ENCODE peak calls at places on chromosome 5, in nine cellular contexts. A is A549, D is stomach, H is hepatocyte, K is GM12878, W is fibroblast of lung, F is lower lobe of right lung, X is left lung, Z is WERI-Rb-1. G is an unnamed sample.

GRCh38 chr5:106321242-106321641 is 1349.5 kb downstream of the EFNA5 start:
- DNase-seq in H (no peak), X (no peak), D (no peak), F (no peak), Z (no peak), K (no peak), A (peak; percentile 10), W (no peak), G (no peak)

GRCh38 chr5:175593794-175594193 is 64.1 kb upstream of the HRH2 start:
- DNase-seq in W (no peak), Z (no peak), F (no peak), D (no peak), K (no peak), X (no peak), A (no peak), H (no peak), G (no peak)

GRCh38 chr5:40464461-40464860 is 215.3 kb upstream of the PTGER4 start:
- DNase-seq in A (no peak), W (peak; percentile 12), F (no peak), D (no peak), K (no peak), X (no peak), Z (no peak), H (no peak), G (no peak)

GRCh38 chr5:16461782-16462181 is 3.8 kb downstream of the ZNF622 start:
- DNase-seq in F (no peak), A (no peak), X (no peak), K (no peak), W (peak; percentile 84), D (no peak), Z (no peak), H (no peak), G (no peak)

GRCh38 chr5:140246378-140247122 is 56.4 kb downstream of the PFDN1 start:
- DNase-seq in F (no peak), W (peak; percentile 57), Z (no peak), X (no peak), A (no peak), K (no peak), H (peak; percentile 69), D (no peak), G (no peak)

GRCh38 chr5:105952875-105953274 is 1717.9 kb downstream of the EFNA5 start:
- DNase-seq in K (no peak), D (no peak), W (peak; percentile 84), F (no peak), H (no peak), X (no peak), Z (no peak), A (no peak), G (no peak)

GRCh38 chr5:27876071-27876470 is 837.7 kb upstream of the CDH9 start:
- DNase-seq in F (no peak), K (no peak), H (no peak), W (no peak), Z (no peak), X (no peak), D (no peak), A (no peak), G (no peak)

GRCh38 chr5:32526815-32527214 is 58.5 kb upstream of the SUB1 start:
- DNase-seq in F (no peak), X (no peak), Z (no peak), A (no peak), K (no peak), D (no peak), W (no peak), H (no peak), G (no peak)

GRCh38 chr5:135222771-135223170 is 176.3 kb downstream of the MACROH2A1 start:
- DNase-seq in K (no peak), H (no peak), F (peak; percentile 3), Z (peak; percentile 3), W (no peak), X (no peak), A (no peak), D (peak; percentile 5), G (no peak)

GRCh38 chr5:160649304-160649703 is 202.7 kb downstream of the ATP10B start:
- DNase-seq in H (peak; percentile 36), X (no peak), A (no peak), K (no peak), Z (peak; percentile 9), W (no peak), D (no peak), F (no peak), G (no peak)

GRCh38 chr5:139908749-139909148 is 113.1 kb downstream of the PSD2 start:
- DNase-seq in Z (no peak), F (no peak), H (peak; percentile 45), D (peak; percentile 13), A (peak; percentile 23), W (peak; percentile 36), X (no peak), K (no peak), G (no peak)

GRCh38 chr5:65796917-65797316 is 74.9 kb downstream of the NLN start:
- DNase-seq in A (no peak), W (no peak), F (no peak), K (no peak), D (no peak), X (no peak), Z (no peak), H (no peak), G (no peak)

GRCh38 chr5:124963236-124963929 is 216.9 kb upstream of the ZNF608 start:
- DNase-seq in W (peak; percentile 97), D (no peak), H (peak; percentile 73), F (no peak), K (no peak), Z (no peak), X (no peak), A (peak; percentile 12), G (no peak)

GRCh38 chr5:85814596-85814995 is 803.1 kb upstream of the COX7C start:
- DNase-seq in X (no peak), Z (no peak), F (no peak), K (no peak), H (peak; percentile 49), A (peak; percentile 43), W (no peak), D (no peak), G (no peak)
- H3K27ac ChIP-seq in X (no peak overlapping the region), Z (no peak overlapping the region), F (no peak overlapping the region), K (no peak overlapping the region), H (peak overlapping the region; percentile 32), A (no peak overlapping the region), W (no peak overlapping the region), D (no peak overlapping the region), G (no peak overlapping the region)

DNA sequence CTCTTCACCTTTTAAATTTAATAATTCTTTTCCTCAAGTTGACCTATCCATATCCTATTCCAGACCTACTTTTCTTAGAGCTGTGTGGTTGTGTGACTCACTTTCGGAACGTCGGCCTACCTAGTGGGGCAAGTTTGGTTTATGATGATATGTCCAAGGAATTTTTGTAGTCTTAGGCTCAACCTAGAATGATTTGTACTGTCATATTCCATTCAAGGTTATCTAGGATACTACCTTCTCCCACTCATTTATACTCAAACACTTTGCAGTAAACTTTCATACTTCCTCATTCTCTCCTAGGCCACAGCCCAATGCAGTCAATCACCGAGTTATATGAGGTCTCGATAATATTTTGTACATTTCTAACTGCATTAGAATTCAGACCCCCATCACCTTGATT is 61.9 kb downstream of the PIK3R1 start:
- DNase-seq in X (no peak), F (no peak), H (no peak), D (no peak), Z (no peak), K (no peak), W (peak; percentile 23), A (no peak), G (no peak)
- H3K27ac ChIP-seq in X (no peak overlapping the region), F (no peak overlapping the region), H (no peak overlapping the region), D (no peak overlapping the region), Z (no peak overlapping the region), K (no peak overlapping the region), W (no peak overlapping the region), A (no peak overlapping the region), G (peak overlapping the region; percentile 17)

DNA sequence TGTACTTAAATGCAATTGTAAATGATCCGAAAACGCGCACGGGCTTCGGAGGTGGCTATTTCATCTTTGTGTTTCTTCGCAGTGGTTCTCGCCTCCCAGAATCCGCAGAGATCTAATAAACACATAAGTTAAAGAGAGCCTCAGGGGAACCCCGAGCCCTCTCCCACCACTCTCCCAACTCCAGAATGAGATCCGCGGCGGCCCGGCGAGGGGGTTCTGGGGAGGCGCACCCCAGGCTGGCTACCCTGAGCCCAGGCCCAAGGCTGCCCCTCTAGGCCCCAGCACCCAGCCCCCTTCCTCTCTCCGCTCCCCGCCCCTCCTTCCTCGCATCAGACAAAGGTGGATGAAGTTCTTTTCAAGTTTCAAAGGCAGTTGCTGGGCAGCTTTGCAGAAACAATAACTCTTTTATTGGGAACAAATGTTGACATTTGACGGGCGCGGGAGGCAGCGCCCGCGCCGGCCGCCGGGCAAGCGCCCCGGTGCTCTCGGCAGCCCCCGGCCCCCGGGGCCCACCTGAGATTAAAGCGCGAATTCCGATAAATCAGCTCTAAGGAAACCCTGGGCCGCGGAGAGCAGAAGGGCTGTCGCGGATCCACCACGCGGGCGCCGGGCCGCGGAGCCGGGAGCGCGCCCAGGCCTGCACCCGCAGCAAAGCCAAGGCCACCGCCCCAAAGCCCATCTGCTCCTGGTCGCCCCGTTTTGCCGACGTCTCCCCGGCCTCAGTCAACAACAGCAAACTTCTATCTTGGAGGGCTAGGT is 8.4 kb downstream of the IRX2 start:
- DNase-seq in X (no peak), Z (peak; percentile 4), H (peak; percentile 37), A (no peak), F (no peak), D (no peak), K (no peak), W (no peak), G (peak; percentile 18)
- H3K27ac ChIP-seq in X (peak overlapping the region; percentile 10), Z (no peak overlapping the region), H (peak overlapping the region; percentile 42), A (no peak overlapping the region), F (peak overlapping the region; percentile 86), D (peak overlapping the region; percentile 84), K (no peak overlapping the region), W (no peak overlapping the region), G (no peak overlapping the region)

GRCh38 chr5:7874639-7875038 is 5.7 kb downstream of the MTRR start:
- DNase-seq in D (no peak), K (no peak), H (no peak), X (no peak), F (no peak), W (no peak), A (no peak), Z (no peak), G (no peak)

GRCh38 chr5:7875151-7875550 is 6.2 kb downstream of the MTRR start:
- DNase-seq in F (no peak), X (no peak), A (no peak), H (no peak), W (no peak), Z (no peak), D (no peak), K (no peak), G (no peak)

GRCh38 chr5:7876867-7877266 is 7.9 kb downstream of the MTRR start:
- DNase-seq in A (no peak), W (peak; percentile 50), H (no peak), X (no peak), F (no peak), D (no peak), K (no peak), Z (no peak), G (no peak)

GRCh38 chr5:7878381-7878873 is 9.5 kb downstream of the MTRR start:
- DNase-seq in H (no peak), Z (no peak), K (peak; percentile 66), D (no peak), X (no peak), F (no peak), A (peak; percentile 62), W (peak; percentile 41), G (no peak)

DNA sequence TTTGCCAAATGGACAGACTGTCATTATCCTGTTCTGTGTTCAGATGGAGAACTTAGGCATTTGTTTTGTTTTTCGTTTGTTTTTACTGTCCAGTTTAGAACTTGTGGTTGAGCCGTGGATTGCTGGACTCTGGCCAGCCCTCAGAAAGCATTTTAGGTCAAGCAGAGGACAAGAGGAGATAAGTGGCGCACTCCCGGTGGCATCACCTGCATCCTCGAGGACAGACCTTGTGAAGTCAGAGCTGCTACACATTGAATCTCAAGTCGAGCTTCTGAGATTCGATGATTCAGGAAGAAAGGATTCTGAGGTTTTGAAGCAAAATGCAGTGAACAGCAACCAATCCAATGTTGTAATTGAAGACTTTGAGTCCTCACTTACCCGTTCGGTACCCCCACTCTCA is 8.9 kb downstream of the MTRR start:
- DNase-seq in W (peak; percentile 8), Z (no peak), X (no peak), A (peak; percentile 44), K (no peak), D (no peak), F (no peak), H (no peak), G (no peak)
- H3K27ac ChIP-seq in W (no peak overlapping the region), Z (no peak overlapping the region), X (peak overlapping the region; percentile 75), A (peak overlapping the region; percentile 79), K (peak overlapping the region; percentile 28), D (no peak overlapping the region), F (no peak overlapping the region), H (peak overlapping the region; percentile 26), G (no peak overlapping the region)